ENCODE peak calls at places on chromosomes 2 and 18, in eight cellular contexts. One of them, this sample, is unnamed. For H3K4me1, the result is how much of the 10 kb centered on the place peaks cover.

GRCh38 chr2:144330951-144331651 is 188.8 kb downstream of the ZEB2 start:
- DNase-seq in IMR-90: peak
- DNase-seq in adrenal gland: no peak
- DNase-seq in pancreas: no peak
- DNase-seq in upper lobe of right lung: no peak
- DNase-seq in MM.1S: peak
- DNase-seq in Peyer's patch: no peak
- DNase-seq in sigmoid colon: no peak
- DNase-seq in this sample: no peak

GRCh38 chr2:240420206-240420899 is 15.1 kb upstream of the GPC1 start:
- DNase-seq in IMR-90: no peak
- DNase-seq in adrenal gland: no peak
- DNase-seq in pancreas: peak
- DNase-seq in upper lobe of right lung: peak
- DNase-seq in MM.1S: no peak
- DNase-seq in Peyer's patch: peak
- DNase-seq in sigmoid colon: peak
- DNase-seq in this sample: no peak

GRCh38 chr2:239970004-239970623 is 55.0 kb downstream of the NDUFA10 start:
- DNase-seq in IMR-90: no peak
- DNase-seq in adrenal gland: no peak
- DNase-seq in pancreas: no peak
- DNase-seq in upper lobe of right lung: no peak
- DNase-seq in MM.1S: no peak
- DNase-seq in Peyer's patch: no peak
- DNase-seq in sigmoid colon: no peak
- DNase-seq in this sample: no peak

GRCh38 chr2:69946351-69947077 is 14.9 kb downstream of the ASPRV1 start:
- DNase-seq in IMR-90: peak
- DNase-seq in adrenal gland: no peak
- DNase-seq in pancreas: no peak
- DNase-seq in upper lobe of right lung: no peak
- DNase-seq in MM.1S: peak
- DNase-seq in Peyer's patch: no peak
- DNase-seq in sigmoid colon: no peak
- DNase-seq in this sample: no peak

GRCh38 chr2:204477358-204477950 is 67.8 kb upstream of the PARD3B start:
- DNase-seq in IMR-90: peak
- DNase-seq in adrenal gland: no peak
- DNase-seq in pancreas: no peak
- DNase-seq in upper lobe of right lung: no peak
- DNase-seq in MM.1S: no peak
- DNase-seq in Peyer's patch: no peak
- DNase-seq in sigmoid colon: no peak
- DNase-seq in this sample: no peak

GRCh38 chr2:1081411-1082225 is 131.0 kb downstream of the SNTG2 start:
- DNase-seq in IMR-90: peak
- DNase-seq in adrenal gland: no peak
- DNase-seq in pancreas: no peak
- DNase-seq in upper lobe of right lung: no peak
- DNase-seq in MM.1S: no peak
- DNase-seq in Peyer's patch: no peak
- DNase-seq in sigmoid colon: no peak
- DNase-seq in this sample: no peak

GRCh38 chr18:32177530-32177929 is 12.3 kb upstream of the MEP1B start:
- DNase-seq in IMR-90: no peak
- DNase-seq in adrenal gland: no peak
- DNase-seq in pancreas: no peak
- DNase-seq in upper lobe of right lung: no peak
- DNase-seq in MM.1S: no peak
- DNase-seq in Peyer's patch: no peak
- DNase-seq in sigmoid colon: no peak
- DNase-seq in this sample: no peak

GRCh38 chr2:21966139-21966538 is 842.4 kb downstream of the TDRD15 start:
- DNase-seq in IMR-90: peak
- DNase-seq in adrenal gland: no peak
- DNase-seq in pancreas: no peak
- DNase-seq in upper lobe of right lung: no peak
- DNase-seq in MM.1S: no peak
- DNase-seq in Peyer's patch: no peak
- DNase-seq in sigmoid colon: no peak
- DNase-seq in this sample: no peak

GRCh38 chr2:108612153-108612513 is 77.9 kb downstream of the LIMS1 start:
- DNase-seq in IMR-90: peak
- DNase-seq in adrenal gland: no peak
- DNase-seq in pancreas: no peak
- DNase-seq in upper lobe of right lung: no peak
- DNase-seq in MM.1S: peak
- DNase-seq in Peyer's patch: no peak
- DNase-seq in sigmoid colon: no peak
- DNase-seq in this sample: no peak

GRCh38 chr2:20227894-20228505 is 3.1 kb upstream of the SDC1 start:
- DNase-seq in IMR-90: no peak
- DNase-seq in adrenal gland: no peak
- DNase-seq in pancreas: no peak
- DNase-seq in upper lobe of right lung: peak
- DNase-seq in MM.1S: no peak
- DNase-seq in Peyer's patch: no peak
- DNase-seq in sigmoid colon: no peak
- DNase-seq in this sample: no peak

GRCh38 chr2:127094509-127095366 is 12.2 kb downstream of the BIN1 start:
- DNase-seq in IMR-90: peak
- DNase-seq in adrenal gland: peak
- DNase-seq in pancreas: peak
- DNase-seq in upper lobe of right lung: peak
- DNase-seq in MM.1S: no peak
- DNase-seq in Peyer's patch: peak
- DNase-seq in sigmoid colon: peak
- DNase-seq in this sample: peak

GRCh38 chr2:6828299-6828584 is 37.5 kb downstream of the CMPK2 start:
- DNase-seq in IMR-90: peak
- DNase-seq in adrenal gland: no peak
- DNase-seq in pancreas: no peak
- DNase-seq in upper lobe of right lung: no peak
- DNase-seq in MM.1S: peak
- DNase-seq in Peyer's patch: no peak
- DNase-seq in sigmoid colon: no peak
- DNase-seq in this sample: no peak

GRCh38 chr2:56811401-56811800 is 627.6 kb downstream of the CCDC85A start:
- DNase-seq in IMR-90: no peak
- DNase-seq in adrenal gland: no peak
- DNase-seq in pancreas: no peak
- DNase-seq in upper lobe of right lung: no peak
- DNase-seq in MM.1S: no peak
- DNase-seq in Peyer's patch: no peak
- DNase-seq in sigmoid colon: no peak
- DNase-seq in this sample: no peak

GRCh38 chr2:174051741-174052638 is 86.8 kb upstream of the SP3 start:
- DNase-seq in IMR-90: peak
- DNase-seq in adrenal gland: no peak
- DNase-seq in pancreas: no peak
- DNase-seq in upper lobe of right lung: no peak
- DNase-seq in MM.1S: no peak
- DNase-seq in Peyer's patch: no peak
- DNase-seq in sigmoid colon: no peak
- DNase-seq in this sample: no peak

GRCh38 chr2:188319845-188320244 is 28.2 kb downstream of the GULP1 start:
- DNase-seq in IMR-90: no peak
- DNase-seq in adrenal gland: no peak
- DNase-seq in pancreas: no peak
- DNase-seq in upper lobe of right lung: no peak
- DNase-seq in MM.1S: no peak
- DNase-seq in Peyer's patch: no peak
- DNase-seq in sigmoid colon: no peak
- DNase-seq in this sample: no peak

GRCh38 chr2:237714690-237715458 is 83.7 kb upstream of the RBM44 start:
- DNase-seq in IMR-90: peak
- DNase-seq in adrenal gland: no peak
- DNase-seq in pancreas: no peak
- DNase-seq in upper lobe of right lung: no peak
- DNase-seq in MM.1S: no peak
- DNase-seq in Peyer's patch: no peak
- DNase-seq in sigmoid colon: peak
- DNase-seq in this sample: no peak

GRCh38 chr2:120389036-120389391 is 43.1 kb downstream of the INHBB start:
- DNase-seq in IMR-90: no peak
- DNase-seq in adrenal gland: no peak
- DNase-seq in pancreas: peak
- DNase-seq in upper lobe of right lung: peak
- DNase-seq in MM.1S: no peak
- DNase-seq in Peyer's patch: peak
- DNase-seq in sigmoid colon: no peak
- DNase-seq in this sample: no peak

GRCh38 chr2:200353125-200353524 is 46.6 kb downstream of the SPATS2L start:
- DNase-seq in IMR-90: no peak
- DNase-seq in adrenal gland: no peak
- DNase-seq in pancreas: no peak
- DNase-seq in upper lobe of right lung: no peak
- DNase-seq in MM.1S: no peak
- DNase-seq in Peyer's patch: no peak
- DNase-seq in sigmoid colon: no peak
- DNase-seq in this sample: no peak

GRCh38 chr2:200538139-200538538 is 12.1 kb downstream of the SGO2 start:
- DNase-seq in IMR-90: no peak
- DNase-seq in adrenal gland: no peak
- DNase-seq in pancreas: no peak
- DNase-seq in upper lobe of right lung: no peak
- DNase-seq in MM.1S: no peak
- DNase-seq in Peyer's patch: no peak
- DNase-seq in sigmoid colon: no peak
- DNase-seq in this sample: no peak

GRCh38 chr18:30860741-30861140 is 181.8 kb downstream of the DSC3 start:
- DNase-seq in IMR-90: no peak
- DNase-seq in adrenal gland: no peak
- DNase-seq in pancreas: no peak
- DNase-seq in upper lobe of right lung: no peak
- DNase-seq in MM.1S: no peak
- DNase-seq in Peyer's patch: no peak
- DNase-seq in sigmoid colon: no peak
- DNase-seq in this sample: no peak

GRCh38 chr2:72144746-72145657 is 2.7 kb downstream of the CYP26B1 start:
- DNase-seq in IMR-90: no peak
- DNase-seq in adrenal gland: no peak
- DNase-seq in pancreas: peak
- DNase-seq in upper lobe of right lung: peak
- DNase-seq in MM.1S: peak
- DNase-seq in Peyer's patch: peak
- DNase-seq in sigmoid colon: peak
- DNase-seq in this sample: peak

GRCh38 chr2:36729067-36729466 is 32.6 kb downstream of the VIT start:
- DNase-seq in IMR-90: peak
- DNase-seq in adrenal gland: no peak
- DNase-seq in pancreas: no peak
- DNase-seq in upper lobe of right lung: no peak
- DNase-seq in MM.1S: no peak
- DNase-seq in Peyer's patch: no peak
- DNase-seq in sigmoid colon: no peak
- DNase-seq in this sample: no peak

GRCh38 chr2:223856021-223856420 is 18.6 kb upstream of the AP1S3 start:
- DNase-seq in IMR-90: peak
- DNase-seq in adrenal gland: no peak
- DNase-seq in pancreas: no peak
- DNase-seq in upper lobe of right lung: no peak
- DNase-seq in MM.1S: no peak
- DNase-seq in Peyer's patch: no peak
- DNase-seq in sigmoid colon: no peak
- DNase-seq in this sample: no peak

GRCh38 chr2:172234716-172235661 is 132.3 kb upstream of the DLX2 start:
- DNase-seq in IMR-90: no peak
- DNase-seq in adrenal gland: no peak
- DNase-seq in pancreas: peak
- DNase-seq in upper lobe of right lung: no peak
- DNase-seq in MM.1S: no peak
- DNase-seq in Peyer's patch: peak
- DNase-seq in sigmoid colon: no peak
- DNase-seq in this sample: no peak

GRCh38 chr2:98518106-98518505 is 73.4 kb downstream of the INPP4A start:
- DNase-seq in IMR-90: no peak
- DNase-seq in adrenal gland: no peak
- DNase-seq in pancreas: no peak
- DNase-seq in upper lobe of right lung: no peak
- DNase-seq in MM.1S: peak
- DNase-seq in Peyer's patch: no peak
- DNase-seq in sigmoid colon: peak
- DNase-seq in this sample: no peak

GRCh38 chr2:101612019-101612418 is 85.5 kb upstream of the MAP4K4 start:
- DNase-seq in IMR-90: no peak
- DNase-seq in adrenal gland: no peak
- DNase-seq in pancreas: no peak
- DNase-seq in upper lobe of right lung: no peak
- DNase-seq in MM.1S: no peak
- DNase-seq in Peyer's patch: no peak
- DNase-seq in sigmoid colon: no peak
- DNase-seq in this sample: no peak
- H3K4me1 ChIP-seq in IMR-90: under half
- H3K4me1 ChIP-seq in adrenal gland: under half
- H3K4me1 ChIP-seq in pancreas: under half
- H3K4me1 ChIP-seq in upper lobe of right lung: under half
- H3K4me1 ChIP-seq in MM.1S: under half
- H3K4me1 ChIP-seq in Peyer's patch: under half
- H3K4me1 ChIP-seq in sigmoid colon: under half
- H3K4me1 ChIP-seq in this sample: under half

GRCh38 chr2:12302691-12303090 is 414.0 kb upstream of the TRIB2 start:
- DNase-seq in IMR-90: no peak
- DNase-seq in adrenal gland: no peak
- DNase-seq in pancreas: no peak
- DNase-seq in upper lobe of right lung: no peak
- DNase-seq in MM.1S: no peak
- DNase-seq in Peyer's patch: no peak
- DNase-seq in sigmoid colon: no peak
- DNase-seq in this sample: no peak
- H3K4me1 ChIP-seq in IMR-90: under half
- H3K4me1 ChIP-seq in adrenal gland: under half
- H3K4me1 ChIP-seq in pancreas: under half
- H3K4me1 ChIP-seq in upper lobe of right lung: under half
- H3K4me1 ChIP-seq in MM.1S: under half
- H3K4me1 ChIP-seq in Peyer's patch: under half
- H3K4me1 ChIP-seq in sigmoid colon: under half
- H3K4me1 ChIP-seq in this sample: under half

GRCh38 chr2:227509086-227509485 is 37.1 kb downstream of the AGFG1 start:
- DNase-seq in IMR-90: no peak
- DNase-seq in adrenal gland: no peak
- DNase-seq in pancreas: no peak
- DNase-seq in upper lobe of right lung: no peak
- DNase-seq in MM.1S: no peak
- DNase-seq in Peyer's patch: no peak
- DNase-seq in sigmoid colon: no peak
- DNase-seq in this sample: no peak
- H3K4me1 ChIP-seq in IMR-90: under half
- H3K4me1 ChIP-seq in adrenal gland: half or more
- H3K4me1 ChIP-seq in pancreas: under half
- H3K4me1 ChIP-seq in upper lobe of right lung: half or more
- H3K4me1 ChIP-seq in MM.1S: under half
- H3K4me1 ChIP-seq in Peyer's patch: under half
- H3K4me1 ChIP-seq in sigmoid colon: half or more
- H3K4me1 ChIP-seq in this sample: under half

DNA sequence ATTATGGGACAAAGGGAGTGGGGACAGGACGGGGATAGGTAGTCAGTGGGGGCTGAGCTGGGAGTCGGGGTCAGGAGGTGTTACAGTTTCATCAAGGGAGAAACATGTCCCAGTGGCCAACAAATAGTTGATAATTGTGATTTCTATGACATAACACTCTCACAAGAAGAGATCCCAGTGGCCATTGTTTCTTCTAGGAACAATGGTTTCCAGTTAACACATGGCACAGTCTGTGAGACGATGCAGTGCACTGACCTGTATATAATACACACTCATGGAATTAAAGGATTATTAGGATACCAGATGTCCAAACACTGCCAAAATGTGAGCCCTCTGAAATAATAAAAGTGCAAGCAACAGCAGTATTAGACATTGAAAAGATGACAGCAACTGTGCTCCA is 68.5 kb downstream of the STK39 start:
- DNase-seq in IMR-90: no peak
- DNase-seq in adrenal gland: no peak
- DNase-seq in pancreas: no peak
- DNase-seq in upper lobe of right lung: no peak
- DNase-seq in MM.1S: no peak
- DNase-seq in Peyer's patch: no peak
- DNase-seq in sigmoid colon: no peak
- DNase-seq in this sample: no peak
- H3K4me1 ChIP-seq in IMR-90: under half
- H3K4me1 ChIP-seq in adrenal gland: under half
- H3K4me1 ChIP-seq in pancreas: under half
- H3K4me1 ChIP-seq in upper lobe of right lung: under half
- H3K4me1 ChIP-seq in MM.1S: under half
- H3K4me1 ChIP-seq in Peyer's patch: under half
- H3K4me1 ChIP-seq in sigmoid colon: under half
- H3K4me1 ChIP-seq in this sample: under half

This sample was measured in ovary.